ENCODE peak calls at places on chromosomes 11 and 22, in eight cellular contexts. W is osteocyte, Q is GM12865, P is bronchial epithelial cell, Z is GM13977, G is GM06990, Y is lower leg skin, H is fibroblast of mammary gland. C is an unnamed sample.

GRCh38 chr11:14373941-14374646 is 15.1 kb upstream of the RRAS2 start:
- DNase-seq in P (peak), Q (no peak), Z (no peak), H (peak), G (no peak), W (no peak), Y (no peak), C (no peak)

GRCh38 chr11:45021692-45022130 is 71.0 kb upstream of the TP53I11 start:
- DNase-seq in Y (peak), P (no peak), H (peak), Z (no peak), Q (no peak), W (no peak), G (no peak), C (no peak)

GRCh38 chr11:61277186-61277972 is 17.7 kb downstream of the VWCE start:
- DNase-seq in W (no peak), P (no peak), H (no peak), G (no peak), Y (no peak), Z (no peak), Q (no peak), C (no peak)

GRCh38 chr22:28710889-28711285 is 30.7 kb downstream of the CHEK2 start:
- DNase-seq in G (no peak), P (no peak), Q (no peak), H (peak), Z (no peak), Y (no peak), W (no peak), C (no peak)

GRCh38 chr11:27468643-27469332 is 3.8 kb downstream of the LGR4 start:
- DNase-seq in Q (no peak), P (peak), Z (no peak), G (no peak), W (no peak), Y (no peak), H (peak), C (no peak)

GRCh38 chr11:112219476-112220232 is 6.6 kb upstream of the PTS start:
- DNase-seq in H (peak), W (no peak), Q (peak), Z (peak), G (peak), Y (no peak), P (peak), C (no peak)

GRCh38 chr11:126127284-126127845 is 64.7 kb upstream of the CDON start:
- DNase-seq in Z (no peak), H (no peak), G (no peak), Y (no peak), P (no peak), W (no peak), Q (no peak), C (peak)

GRCh38 chr11:100908746-100909145 is 220.9 kb downstream of the PGR start:
- DNase-seq in H (peak), Q (peak), Y (no peak), G (no peak), Z (no peak), P (no peak), W (no peak), C (no peak)

GRCh38 chr11:71139516-71140205 is 112.7 kb downstream of the SHANK2 start:
- DNase-seq in W (no peak), Q (no peak), Y (no peak), P (no peak), Z (no peak), H (peak), G (no peak), C (no peak)

GRCh38 chr11:70415176-70415575 is 16.8 kb downstream of the CTTN start:
- DNase-seq in H (peak), G (no peak), Z (no peak), W (no peak), P (no peak), Y (no peak), Q (no peak), C (no peak)

GRCh38 chr11:123351375-123351774 is 78.7 kb upstream of the GRAMD1B start:
- DNase-seq in H (no peak), G (no peak), Q (no peak), P (no peak), W (peak), Z (no peak), Y (no peak), C (no peak)

GRCh38 chr22:20434264-20434751 is 3.3 kb downstream of the SCARF2 start:
- DNase-seq in Y (no peak), P (no peak), Q (no peak), Z (peak), H (no peak), W (no peak), G (no peak), C (peak)

GRCh38 chr11:47106839-47107520 is 69.7 kb downstream of the ARFGAP2 start:
- DNase-seq in H (no peak), Q (no peak), W (no peak), G (no peak), Y (no peak), P (no peak), Z (no peak), C (no peak)

GRCh38 chr11:63537293-63538101 is 889 bp downstream of the PLAAT4 start:
- DNase-seq in Q (no peak), Z (no peak), P (no peak), H (peak), G (no peak), Y (peak), W (no peak), C (no peak)

GRCh38 chr11:110909331-110909730 is 197.1 kb upstream of the ARHGAP20 start:
- DNase-seq in Y (no peak), Q (no peak), Z (no peak), G (no peak), H (no peak), W (no peak), P (peak), C (no peak)

GRCh38 chr11:32870676-32871075 is 21.9 kb upstream of the QSER1 start:
- DNase-seq in Y (no peak), G (no peak), Q (peak), P (no peak), Z (no peak), H (no peak), W (no peak), C (no peak)
- TF ChIP-seq CTCF in Y (no peak), G (peak), Q (peak), P (no peak), Z (peak), H (peak), W (peak), C (peak)

GRCh38 chr11:76248210-76248609 is 41.9 kb upstream of the WNT11 start:
- DNase-seq in H (peak), W (no peak), Y (no peak), P (peak), Q (peak), Z (peak), G (no peak), C (peak)
- TF ChIP-seq CTCF in H (peak), W (peak), Y (no peak), P (peak), Q (peak), Z (peak), G (peak), C (peak)

GRCh38 chr11:117479372-117479771 is 151.7 kb downstream of the CEP164 start:
- DNase-seq in W (no peak), G (peak), H (no peak), Q (peak), P (no peak), Z (peak), Y (no peak), C (no peak)
- TF ChIP-seq CTCF in W (no peak), G (peak), H (no peak), Q (peak), P (no peak), Z (peak), Y (no peak), C (peak)

DNA sequence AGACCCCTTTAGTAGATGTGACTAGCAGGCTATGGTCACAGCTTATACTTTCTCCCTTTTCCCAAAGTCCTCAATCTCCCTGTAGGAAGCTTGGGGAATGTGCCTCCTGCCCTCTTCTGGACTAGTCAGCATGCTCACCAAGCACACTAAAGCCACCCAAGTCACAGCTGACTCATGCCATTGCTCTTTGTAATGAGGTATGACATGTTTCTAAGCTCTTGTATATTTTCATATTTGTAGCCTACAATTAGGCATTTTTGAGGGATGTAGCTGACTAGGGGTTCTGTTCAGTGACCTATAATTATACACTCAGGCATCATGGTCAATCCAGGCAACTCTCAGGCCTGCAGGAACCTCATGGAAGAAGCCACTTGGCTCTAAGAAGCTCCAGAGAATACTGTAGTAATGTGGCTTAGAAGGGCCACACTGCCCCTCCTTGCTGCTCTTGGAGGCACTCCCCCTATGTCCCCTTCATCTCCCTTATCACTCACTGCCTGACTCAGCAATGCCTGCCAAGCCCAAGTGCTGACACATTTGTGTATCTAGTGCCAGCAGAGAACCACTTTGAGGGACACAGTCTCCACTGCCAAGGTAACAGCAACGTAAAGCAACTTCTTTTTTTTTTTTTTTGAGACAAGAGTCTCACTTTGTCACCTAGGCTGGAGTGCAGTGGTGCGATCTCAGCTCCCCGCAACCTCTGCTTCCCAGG is 86.2 kb downstream of the RPL27A start:
- DNase-seq in Q (no peak), Z (no peak), P (peak), Y (peak), G (no peak), W (no peak), H (peak), C (no peak)
- TF ChIP-seq CTCF in Q (no peak), Z (no peak), P (peak), Y (no peak), G (no peak), W (peak), H (peak), C (peak)

GRCh38 chr22:50145741-50146439 is 24.6 kb upstream of the PANX2 start:
- DNase-seq in Y (peak), G (no peak), Z (no peak), W (no peak), P (no peak), Q (no peak), H (no peak), C (no peak)

GRCh38 chr22:50148991-50149721 is 21.4 kb upstream of the PANX2 start:
- DNase-seq in P (peak), Q (peak), G (peak), Y (no peak), H (peak), Z (peak), W (no peak), C (peak)

GRCh38 chr22:50148166-50148500 is 22.4 kb upstream of the PANX2 start:
- DNase-seq in G (no peak), W (no peak), Z (no peak), P (no peak), Y (no peak), H (no peak), Q (no peak), C (no peak)

GRCh38 chr22:50144005-50144614 is 26.4 kb upstream of the PANX2 start:
- DNase-seq in P (no peak), H (no peak), W (no peak), G (no peak), Z (no peak), Y (no peak), Q (no peak), C (no peak)

DNA sequence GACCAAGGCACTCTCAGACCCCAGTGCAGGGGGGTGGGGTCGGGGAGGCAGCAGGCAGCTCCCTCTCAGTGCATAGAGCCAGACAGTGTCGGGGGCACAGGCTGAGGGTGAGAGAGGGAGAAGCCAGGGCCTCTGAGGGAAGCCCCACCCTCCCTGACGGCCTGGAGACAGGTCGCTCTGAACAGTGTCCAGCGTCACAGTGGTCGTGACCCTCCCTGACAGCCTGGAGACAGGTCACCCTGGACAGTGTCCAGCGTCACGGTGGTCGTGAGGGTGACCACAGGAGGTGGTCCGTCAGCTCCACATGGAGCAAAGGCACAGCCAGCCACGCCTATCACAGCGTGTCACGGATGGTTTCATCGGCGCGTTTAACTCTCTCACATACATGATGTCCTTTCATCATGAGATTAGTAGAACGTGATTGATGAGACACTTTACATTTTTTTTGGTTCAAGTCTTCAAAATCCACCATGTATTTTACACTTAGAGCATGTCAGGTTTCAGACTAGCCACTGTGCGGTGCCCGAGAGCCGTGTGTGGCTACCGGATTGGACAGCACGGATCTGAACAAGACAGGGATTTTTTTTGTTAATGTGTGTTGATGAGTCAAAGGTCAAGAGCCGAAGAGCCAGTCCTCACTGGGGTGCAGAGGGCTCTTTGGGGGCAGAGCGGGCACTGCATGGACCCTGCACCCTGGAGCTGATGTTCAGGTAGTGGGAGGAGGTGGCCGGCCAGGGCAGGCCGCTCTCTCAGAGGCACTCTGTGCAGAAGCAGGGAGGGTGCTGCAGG is 23.9 kb upstream of the PANX2 start:
- DNase-seq in Q (no peak), H (peak), Z (no peak), W (no peak), Y (peak), P (peak), G (no peak), C (no peak)
- TF ChIP-seq CTCF in Q (no peak), H (peak), Z (no peak), W (peak), Y (no peak), P (peak), G (no peak), C (peak)